ENCODE peak calls at places on chromosomes 5 and 9, in eight cellular contexts. Y is EH, C is head of caudate nucleus, U is AG20443, S is astrocyte of the hippocampus, F is hepatic stellate cell, T is chondrocyte, N is HTR-8/SVneo. P is an unnamed sample.

GRCh38 chr5:124343451-124343867 is 403.0 kb downstream of the ZNF608 start:
- DNase-seq in Y (peak; percentile 1), C (no peak), U (peak; percentile 41), S (peak; percentile 91), F (peak; percentile 51), T (no peak), N (peak; percentile 54), P (peak; percentile 98)

GRCh38 chr5:132050136-132050535 is 10.3 kb upstream of the IL3 start:
- DNase-seq in Y (no peak), C (peak; percentile 39), U (peak; percentile 4), S (no peak), F (no peak), T (peak; percentile 50), N (no peak), P (no peak)

GRCh38 chr5:169390265-169390664 is 89.3 kb upstream of the SLIT3 start:
- DNase-seq in Y (no peak), C (no peak), U (no peak), S (no peak), F (no peak), T (no peak), N (no peak), P (no peak)

GRCh38 chr9:133540336-133541025 is 6.0 kb downstream of the ADAMTSL2 start:
- DNase-seq in Y (no peak), C (no peak), U (no peak), S (no peak), F (no peak), T (no peak), N (no peak), P (no peak)

GRCh38 chr5:83471405-83472212 is at the start of gene VCAN:
- DNase-seq in Y (peak; percentile 80), C (peak; percentile 63), U (peak; percentile 84), S (peak; percentile 92), F (peak; percentile 66), T (peak; percentile 89), N (no peak), P (peak; percentile 92)

GRCh38 chr9:35696520-35697215 is 6.9 kb upstream of the TPM2 start:
- DNase-seq in Y (peak; percentile 53), C (peak; percentile 41), U (peak; percentile 68), S (peak; percentile 67), F (peak; percentile 49), T (no peak), N (peak; percentile 45), P (peak; percentile 61)

GRCh38 chr5:157575096-157575872 is at the start of gene ADAM19:
- DNase-seq in Y (peak; percentile 79), C (peak; percentile 44), U (peak; percentile 87), S (peak; percentile 93), F (peak; percentile 84), T (peak; percentile 94), N (peak; percentile 82), P (peak; percentile 84)

GRCh38 chr9:124041817-124042116 is 30.2 kb downstream of the LHX2 start:
- DNase-seq in Y (no peak), C (no peak), U (no peak), S (no peak), F (no peak), T (no peak), N (no peak), P (no peak)

GRCh38 chr5:78791416-78792100 is 143.0 kb upstream of the LHFPL2 start:
- DNase-seq in Y (no peak), C (no peak), U (no peak), S (no peak), F (no peak), T (no peak), N (no peak), P (no peak)

GRCh38 chr5:147821791-147822190 is 9.7 kb downstream of the SPINK1 start:
- DNase-seq in Y (no peak), C (no peak), U (no peak), S (no peak), F (no peak), T (no peak), N (no peak), P (no peak)

GRCh38 chr9:4987996-4988421 is 2.9 kb downstream of the JAK2 start:
- DNase-seq in Y (peak; percentile 70), C (peak; percentile 30), U (peak; percentile 54), S (peak; percentile 84), F (peak; percentile 41), T (no peak), N (peak; percentile 61), P (peak; percentile 81)

GRCh38 chr5:157371655-157372471 is 88.2 kb upstream of the NIPAL4 start:
- DNase-seq in Y (peak; percentile 86), C (no peak), U (peak; percentile 33), S (peak; percentile 36), F (peak; percentile 23), T (no peak), N (no peak), P (peak; percentile 46)

GRCh38 chr5:572398-573019 is 39.6 kb upstream of the CEP72 start:
- DNase-seq in Y (no peak), C (no peak), U (no peak), S (no peak), F (no peak), T (peak; percentile 18), N (no peak), P (no peak)

GRCh38 chr9:125644819-125645507 is 62.0 kb downstream of the MAPKAP1 start:
- DNase-seq in Y (no peak), C (no peak), U (no peak), S (peak; percentile 42), F (no peak), T (no peak), N (no peak), P (no peak)

GRCh38 chr5:179805529-179806249 is 977 bp downstream of the MGAT4B start:
- DNase-seq in Y (peak; percentile 65), C (no peak), U (peak; percentile 74), S (peak; percentile 67), F (peak; percentile 80), T (no peak), N (no peak), P (peak; percentile 42)

GRCh38 chr9:104682642-104683041 is 11.7 kb upstream of the OR13D1 start:
- DNase-seq in Y (peak; percentile 60), C (no peak), U (peak; percentile 39), S (peak; percentile 62), F (peak; percentile 4), T (no peak), N (peak; percentile 22), P (peak; percentile 51)

GRCh38 chr9:111828193-111828592 is 33.5 kb upstream of the SHOC1 start:
- DNase-seq in Y (peak; percentile 47), C (no peak), U (peak; percentile 29), S (no peak), F (no peak), T (no peak), N (peak; percentile 32), P (no peak)

GRCh38 chr9:68446836-68447235 is 90.4 kb downstream of the PGM5 start:
- DNase-seq in Y (peak; percentile 24), C (no peak), U (no peak), S (no peak), F (peak; percentile 6), T (no peak), N (no peak), P (peak; percentile 64)

GRCh38 chr5:66793049-66793448 is 196.9 kb downstream of the MAST4 start:
- DNase-seq in Y (no peak), C (no peak), U (no peak), S (no peak), F (no peak), T (no peak), N (no peak), P (no peak)

GRCh38 chr5:180101451-180102105 is 30.0 kb upstream of the RNF130 start:
- DNase-seq in Y (no peak), C (no peak), U (peak; percentile 5), S (no peak), F (no peak), T (peak; percentile 75), N (no peak), P (no peak)

GRCh38 chr5:36442796-36443195 is 141.1 kb upstream of the RANBP3L start:
- DNase-seq in Y (peak; percentile 29), C (no peak), U (no peak), S (peak; percentile 48), F (no peak), T (no peak), N (no peak), P (peak; percentile 3)

GRCh38 chr5:175718401-175719108 is 60.7 kb downstream of the HRH2 start:
- DNase-seq in Y (peak; percentile 24), C (peak; percentile 29), U (no peak), S (peak; percentile 48), F (no peak), T (no peak), N (peak; percentile 23), P (peak; percentile 12)

GRCh38 chr5:140145818-140146522 is 20.2 kb downstream of the IGIP start:
- DNase-seq in Y (peak; percentile 80), C (peak; percentile 54), U (peak; percentile 93), S (peak; percentile 93), F (peak; percentile 82), T (no peak), N (peak; percentile 44), P (peak; percentile 74)

GRCh38 chr9:107283621-107284616 is 840 bp downstream of the RAD23B start:
- DNase-seq in Y (peak; percentile 80), C (peak; percentile 59), U (peak; percentile 60), S (peak; percentile 80), F (peak; percentile 33), T (no peak), N (peak; percentile 60), P (peak; percentile 75)

GRCh38 chr5:142325677-142326479 is 1.1 kb upstream of the SPRY4 start:
- DNase-seq in Y (peak; percentile 93), C (no peak), U (peak; percentile 41), S (peak; percentile 87), F (peak; percentile 74), T (no peak), N (peak; percentile 64), P (peak; percentile 94)

GRCh38 chr9:88300556-88300955 is 87.7 kb upstream of the SPIN1 start:
- DNase-seq in Y (no peak), C (no peak), U (no peak), S (no peak), F (no peak), T (peak; percentile 24), N (no peak), P (no peak)

GRCh38 chr5:96577909-96578308 is 84.3 kb upstream of the CAST start:
- DNase-seq in Y (peak; percentile 42), C (no peak), U (no peak), S (no peak), F (no peak), T (no peak), N (no peak), P (peak; percentile 64)

GRCh38 chr9:114524401-114524800 is 19.1 kb upstream of the WHRN start:
- DNase-seq in Y (no peak), C (no peak), U (no peak), S (peak; percentile 76), F (no peak), T (no peak), N (no peak), P (no peak)

GRCh38 chr5:132260051-132260450 is 2.6 kb downstream of the PDLIM4 start:
- DNase-seq in Y (no peak), C (peak; percentile 47), U (no peak), S (peak; percentile 73), F (no peak), T (peak; percentile 51), N (no peak), P (peak; percentile 53)

GRCh38 chr9:4223434-4223833 is 76.4 kb downstream of the GLIS3 start:
- DNase-seq in Y (no peak), C (no peak), U (no peak), S (no peak), F (no peak), T (no peak), N (no peak), P (no peak)

P was measured in mesenchymal stem cell.